ENCODE peak calls at places on chromosomes 11 and 22, in five cellular contexts. One of them, this sample, is unnamed.

GRCh38 chr11:35615911-35616900 is 2.1 kb upstream of the FJX1 start:
- DNase-seq in stomach: no peak
- DNase-seq in SK-N-SH: peak
- DNase-seq in ovary: no peak
- DNase-seq in A549: peak
- DNase-seq in this sample: no peak

GRCh38 chr11:58574851-58575250 is 805 bp downstream of the LPXN start:
- DNase-seq in SK-N-SH: no peak
- DNase-seq in A549: no peak
- DNase-seq in stomach: no peak
- DNase-seq in ovary: no peak
- DNase-seq in this sample: no peak

GRCh38 chr11:115199501-115199900 is 304.7 kb downstream of the CADM1 start:
- DNase-seq in SK-N-SH: no peak
- DNase-seq in ovary: no peak
- DNase-seq in stomach: no peak
- DNase-seq in A549: no peak
- DNase-seq in this sample: no peak

GRCh38 chr11:114061053-114062049 is 1.8 kb downstream of the ZBTB16 start:
- DNase-seq in A549: no peak
- DNase-seq in SK-N-SH: peak
- DNase-seq in stomach: peak
- DNase-seq in ovary: peak
- DNase-seq in this sample: no peak

GRCh38 chr11:76237041-76237649 is 30.8 kb upstream of the WNT11 start:
- DNase-seq in SK-N-SH: no peak
- DNase-seq in ovary: no peak
- DNase-seq in stomach: no peak
- DNase-seq in A549: no peak
- DNase-seq in this sample: no peak

GRCh38 chr11:48063424-48063978 is 83.1 kb downstream of the PTPRJ start:
- DNase-seq in stomach: no peak
- DNase-seq in ovary: peak
- DNase-seq in A549: peak
- DNase-seq in SK-N-SH: no peak
- DNase-seq in this sample: no peak

GRCh38 chr11:128686745-128687177 is 7.1 kb upstream of the FLI1 start:
- DNase-seq in SK-N-SH: peak
- DNase-seq in ovary: no peak
- DNase-seq in A549: no peak
- DNase-seq in stomach: peak
- DNase-seq in this sample: peak

GRCh38 chr22:19663286-19663815 is 51.0 kb upstream of the SEPTIN5 start:
- DNase-seq in stomach: peak
- DNase-seq in SK-N-SH: peak
- DNase-seq in ovary: no peak
- DNase-seq in A549: no peak
- DNase-seq in this sample: peak

GRCh38 chr11:69653406-69653960 is 12.5 kb downstream of the CCND1 start:
- DNase-seq in SK-N-SH: no peak
- DNase-seq in stomach: no peak
- DNase-seq in ovary: no peak
- DNase-seq in A549: no peak
- DNase-seq in this sample: no peak

GRCh38 chr11:64745219-64745522 is 1.2 kb upstream of the RASGRP2 start:
- DNase-seq in ovary: peak
- DNase-seq in stomach: peak
- DNase-seq in SK-N-SH: peak
- DNase-seq in A549: no peak
- DNase-seq in this sample: peak

GRCh38 chr11:12540913-12541587 is 133.2 kb upstream of the TEAD1 start:
- DNase-seq in A549: peak
- DNase-seq in ovary: no peak
- DNase-seq in SK-N-SH: no peak
- DNase-seq in stomach: no peak
- DNase-seq in this sample: no peak

GRCh38 chr11:18749681-18750319 is 23.8 kb upstream of the IGSF22 start:
- DNase-seq in SK-N-SH: peak
- DNase-seq in A549: peak
- DNase-seq in stomach: no peak
- DNase-seq in ovary: no peak
- DNase-seq in this sample: no peak

GRCh38 chr11:122439911-122440782 is 215.4 kb upstream of the UBASH3B start:
- DNase-seq in stomach: no peak
- DNase-seq in ovary: peak
- DNase-seq in SK-N-SH: peak
- DNase-seq in A549: peak
- DNase-seq in this sample: no peak

GRCh38 chr11:12017243-12017678 is 8.8 kb upstream of the DKK3 start:
- DNase-seq in stomach: no peak
- DNase-seq in A549: no peak
- DNase-seq in ovary: no peak
- DNase-seq in SK-N-SH: no peak
- DNase-seq in this sample: no peak

GRCh38 chr11:110890995-110891394 is 178.8 kb upstream of the ARHGAP20 start:
- DNase-seq in A549: no peak
- DNase-seq in ovary: no peak
- DNase-seq in SK-N-SH: no peak
- DNase-seq in stomach: no peak
- DNase-seq in this sample: no peak

GRCh38 chr11:70420008-70420464 is 21.7 kb downstream of the CTTN start:
- DNase-seq in SK-N-SH: no peak
- DNase-seq in stomach: no peak
- DNase-seq in ovary: peak
- DNase-seq in A549: no peak
- DNase-seq in this sample: no peak

GRCh38 chr11:91700854-91701253 is 523.8 kb upstream of the FAT3 start:
- DNase-seq in ovary: no peak
- DNase-seq in SK-N-SH: no peak
- DNase-seq in stomach: no peak
- DNase-seq in A549: no peak
- DNase-seq in this sample: no peak

GRCh38 chr11:43789700-43790443 is 90.8 kb upstream of the ALKBH3 start:
- DNase-seq in stomach: no peak
- DNase-seq in A549: no peak
- DNase-seq in ovary: no peak
- DNase-seq in SK-N-SH: no peak
- DNase-seq in this sample: no peak

GRCh38 chr11:61733120-61733978 is 19.1 kb upstream of the MYRF start:
- DNase-seq in SK-N-SH: peak
- DNase-seq in ovary: peak
- DNase-seq in A549: peak
- DNase-seq in stomach: peak
- DNase-seq in this sample: peak

GRCh38 chr22:47125603-47126002 is 363.2 kb downstream of the TBC1D22A start:
- DNase-seq in ovary: no peak
- DNase-seq in A549: peak
- DNase-seq in stomach: no peak
- DNase-seq in SK-N-SH: no peak
- DNase-seq in this sample: no peak

GRCh38 chr11:9002920-9003572 is 755 bp downstream of the NRIP3 start:
- DNase-seq in A549: no peak
- DNase-seq in ovary: no peak
- DNase-seq in SK-N-SH: no peak
- DNase-seq in stomach: no peak
- DNase-seq in this sample: no peak

GRCh38 chr11:63841554-63841953 is 2.6 kb downstream of the MARK2 start:
- DNase-seq in stomach: no peak
- DNase-seq in SK-N-SH: no peak
- DNase-seq in ovary: no peak
- DNase-seq in A549: no peak
- DNase-seq in this sample: no peak

GRCh38 chr11:10285148-10285802 is 8.7 kb downstream of the SBF2 start:
- DNase-seq in SK-N-SH: no peak
- DNase-seq in ovary: no peak
- DNase-seq in stomach: no peak
- DNase-seq in A549: no peak
- DNase-seq in this sample: no peak

GRCh38 chr22:49968313-49968830 is 7.8 kb downstream of the PIM3 start:
- DNase-seq in ovary: peak
- DNase-seq in stomach: peak
- DNase-seq in A549: no peak
- DNase-seq in SK-N-SH: peak
- DNase-seq in this sample: no peak

DNA sequence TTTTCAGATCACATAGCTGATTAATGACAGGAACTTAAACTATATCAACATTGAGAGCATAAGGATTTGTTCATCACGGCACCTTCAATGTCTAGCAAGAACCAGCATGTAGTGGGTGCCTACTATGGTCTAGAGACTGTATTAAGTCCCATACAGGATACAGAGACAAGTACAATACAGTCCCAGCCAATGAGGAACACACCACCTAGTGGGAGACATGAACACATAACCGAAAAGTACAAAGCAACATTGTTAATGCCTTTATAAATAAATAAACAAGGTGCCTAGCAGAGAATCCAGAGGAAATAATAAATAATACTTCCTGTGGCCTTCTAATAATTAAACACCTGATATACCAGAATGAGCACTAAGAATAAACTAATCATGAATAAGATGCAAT is 87.7 kb upstream of the OPCML start:
- DNase-seq in SK-N-SH: peak
- DNase-seq in ovary: no peak
- DNase-seq in A549: no peak
- DNase-seq in stomach: no peak
- DNase-seq in this sample: no peak
- TF ChIP-seq CTCF in SK-N-SH: no peak
- TF ChIP-seq CTCF in ovary: no peak
- TF ChIP-seq CTCF in A549: no peak
- TF ChIP-seq CTCF in stomach: no peak
- TF ChIP-seq CTCF in this sample: no peak

GRCh38 chr11:60334005-60334620 is 7.1 kb downstream of the MS4A6E start:
- DNase-seq in stomach: peak
- DNase-seq in A549: peak
- DNase-seq in SK-N-SH: peak
- DNase-seq in ovary: no peak
- DNase-seq in this sample: peak

GRCh38 chr11:60338053-60338452 is 11.0 kb downstream of the MS4A6E start:
- DNase-seq in A549: no peak
- DNase-seq in ovary: no peak
- DNase-seq in SK-N-SH: no peak
- DNase-seq in stomach: no peak
- DNase-seq in this sample: no peak

GRCh38 chr11:60328460-60328859 is 1.4 kb downstream of the MS4A6E start:
- DNase-seq in SK-N-SH: no peak
- DNase-seq in ovary: no peak
- DNase-seq in A549: no peak
- DNase-seq in stomach: no peak
- DNase-seq in this sample: no peak

GRCh38 chr11:60336767-60337391 is 9.8 kb downstream of the MS4A6E start:
- DNase-seq in A549: no peak
- DNase-seq in SK-N-SH: no peak
- DNase-seq in ovary: no peak
- DNase-seq in stomach: no peak
- DNase-seq in this sample: no peak

DNA sequence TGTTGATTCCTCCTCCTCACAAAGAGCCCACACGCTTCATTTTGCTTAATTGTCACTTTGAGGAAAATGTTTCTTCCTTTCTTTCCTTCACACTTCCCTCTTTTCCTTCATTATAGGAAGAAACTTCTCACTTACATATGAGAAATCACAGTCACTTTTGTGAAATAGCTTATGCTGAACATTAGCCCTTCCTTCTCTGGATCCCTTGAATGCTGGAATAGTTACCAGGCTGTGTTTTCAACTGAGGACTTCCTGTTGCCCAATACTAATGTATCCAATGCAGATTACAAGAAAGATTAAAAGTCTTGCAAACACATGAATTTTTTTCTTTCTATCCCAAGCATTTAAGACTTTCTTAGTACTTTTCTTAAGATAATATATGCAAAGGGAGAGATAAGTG is 5.9 kb downstream of the MS4A6E start:
- DNase-seq in SK-N-SH: no peak
- DNase-seq in stomach: no peak
- DNase-seq in A549: no peak
- DNase-seq in ovary: no peak
- DNase-seq in this sample: no peak
- TF ChIP-seq EP300 in SK-N-SH: no peak
- TF ChIP-seq EP300 in stomach: no peak
- TF ChIP-seq EP300 in A549: no peak
- TF ChIP-seq EP300 in ovary: no peak
- TF ChIP-seq EP300 in this sample: no peak

GRCh38 chr11:77283101-77283500 is 18.4 kb downstream of the GDPD4 start:
- DNase-seq in stomach: no peak
- DNase-seq in A549: no peak
- DNase-seq in SK-N-SH: no peak
- DNase-seq in ovary: no peak
- DNase-seq in this sample: no peak
- TF ChIP-seq CTCF in stomach: no peak
- TF ChIP-seq CTCF in A549: no peak
- TF ChIP-seq CTCF in SK-N-SH: no peak
- TF ChIP-seq CTCF in ovary: no peak
- TF ChIP-seq CTCF in this sample: no peak

GRCh38 chr22:38402204-38402603 is 52.8 kb downstream of the KCNJ4 start:
- DNase-seq in ovary: no peak
- DNase-seq in stomach: no peak
- DNase-seq in SK-N-SH: no peak
- DNase-seq in A549: no peak
- DNase-seq in this sample: no peak

GRCh38 chr22:38401336-38402084 is 53.5 kb downstream of the KCNJ4 start:
- DNase-seq in ovary: no peak
- DNase-seq in A549: no peak
- DNase-seq in SK-N-SH: no peak
- DNase-seq in stomach: no peak
- DNase-seq in this sample: no peak

GRCh38 chr22:38406617-38407016 is 48.4 kb downstream of the KCNJ4 start:
- DNase-seq in SK-N-SH: no peak
- DNase-seq in A549: no peak
- DNase-seq in ovary: no peak
- DNase-seq in stomach: no peak
- DNase-seq in this sample: no peak

GRCh38 chr22:38404419-38404818 is 50.6 kb downstream of the KCNJ4 start:
- DNase-seq in SK-N-SH: no peak
- DNase-seq in A549: no peak
- DNase-seq in stomach: no peak
- DNase-seq in ovary: no peak
- DNase-seq in this sample: no peak

DNA sequence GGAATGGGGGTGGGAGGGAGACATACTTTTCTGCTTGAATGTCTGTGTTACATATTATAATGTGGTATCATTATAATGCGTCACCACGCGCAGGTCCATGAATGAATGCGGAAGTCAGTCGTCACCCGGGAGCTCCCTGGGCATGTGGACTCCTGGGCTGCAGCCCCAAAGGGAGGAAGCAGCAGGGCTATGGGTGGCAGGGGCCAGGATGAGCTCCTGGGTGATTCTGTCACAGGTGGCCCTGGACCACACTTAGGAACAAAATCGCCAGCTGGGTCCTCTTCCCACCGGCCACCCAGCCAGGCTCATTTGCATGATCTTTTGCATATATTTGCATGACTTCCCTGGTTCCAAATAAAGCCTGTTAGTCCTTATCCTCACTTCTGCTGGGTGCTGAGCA is 51.2 kb downstream of the KCNJ4 start:
- DNase-seq in A549: no peak
- DNase-seq in ovary: no peak
- DNase-seq in stomach: no peak
- DNase-seq in SK-N-SH: no peak
- DNase-seq in this sample: no peak
- TF ChIP-seq EP300 in A549: no peak
- TF ChIP-seq EP300 in ovary: no peak
- TF ChIP-seq EP300 in stomach: no peak
- TF ChIP-seq EP300 in SK-N-SH: no peak
- TF ChIP-seq EP300 in this sample: no peak

This sample was measured in transverse colon.